ENCODE peak calls at places on chromosome 13, in seven cellular contexts. K is Calu3, R is lower lobe of right lung, P is AG04450, Q is thoracic aorta, J is endothelial cell, G is breast epithelium. E is an unnamed sample.

GRCh38 chr13:106418556-106418955 is 116.9 kb downstream of the EFNB2 start:
- DNase-seq in K (no peak), R (no peak), P (peak), Q (no peak), J (no peak), G (no peak), E (no peak)

GRCh38 chr13:25469179-25469545 is 97.4 kb downstream of the ATP8A2 start:
- DNase-seq in K (no peak), R (no peak), P (no peak), Q (no peak), J (no peak), G (no peak), E (no peak)

GRCh38 chr13:109666656-109667448 is 119.5 kb downstream of the IRS2 start:
- DNase-seq in K (no peak), R (no peak), P (no peak), Q (no peak), J (no peak), G (no peak), E (no peak)

GRCh38 chr13:66847541-66847940 is 382.6 kb downstream of the PCDH9 start:
- DNase-seq in K (no peak), R (no peak), P (no peak), Q (no peak), J (no peak), G (no peak), E (no peak)

GRCh38 chr13:31731923-31732322 is 7.4 kb upstream of the RXFP2 start:
- DNase-seq in K (no peak), R (no peak), P (no peak), Q (no peak), J (no peak), G (no peak), E (no peak)

GRCh38 chr13:60716296-60716695 is 319.3 kb downstream of the TDRD3 start:
- DNase-seq in K (no peak), R (no peak), P (no peak), Q (no peak), J (no peak), G (no peak), E (no peak)

GRCh38 chr13:19605161-19605955 is 28.1 kb upstream of the MPHOSPH8 start:
- DNase-seq in K (no peak), R (no peak), P (no peak), Q (no peak), J (no peak), G (no peak), E (no peak)

GRCh38 chr13:32229443-32229842 is 85.7 kb downstream of the ZAR1L start:
- DNase-seq in K (no peak), R (no peak), P (no peak), Q (no peak), J (no peak), G (no peak), E (no peak)

GRCh38 chr13:28497143-28497876 is 2.4 kb upstream of the FLT1 start:
- DNase-seq in K (no peak), R (no peak), P (no peak), Q (no peak), J (no peak), G (no peak), E (no peak)

GRCh38 chr13:66503890-66504289 is 726.2 kb downstream of the PCDH9 start:
- DNase-seq in K (no peak), R (no peak), P (no peak), Q (no peak), J (no peak), G (no peak), E (no peak)

GRCh38 chr13:113876341-113877148 is 12.7 kb upstream of the GAS6 start:
- DNase-seq in K (no peak), R (no peak), P (no peak), Q (no peak), J (no peak), G (peak), E (no peak)

GRCh38 chr13:99388334-99388923 is 81.2 kb upstream of the GPR183 start:
- DNase-seq in K (no peak), R (no peak), P (no peak), Q (no peak), J (no peak), G (no peak), E (no peak)

GRCh38 chr13:20704459-20705069 is 1.1 kb downstream of the IL17D start:
- DNase-seq in K (no peak), R (no peak), P (no peak), Q (no peak), J (no peak), G (no peak), E (no peak)

GRCh38 chr13:76903544-76904162 is 17.4 kb upstream of the KCTD12 start:
- DNase-seq in K (peak), R (peak), P (peak), Q (no peak), J (peak), G (peak), E (peak)

GRCh38 chr13:37984357-37984756 is 114.8 kb upstream of the TRPC4 start:
- DNase-seq in K (no peak), R (no peak), P (no peak), Q (no peak), J (no peak), G (no peak), E (no peak)

GRCh38 chr13:23375007-23375971 is 58.2 kb downstream of the SACS start:
- DNase-seq in K (peak), R (peak), P (peak), Q (peak), J (peak), G (peak), E (peak)
- TF ChIP-seq CTCF in K (no peak), R (peak), P (no peak), Q (peak), J (peak), G (peak), E (peak)

DNA sequence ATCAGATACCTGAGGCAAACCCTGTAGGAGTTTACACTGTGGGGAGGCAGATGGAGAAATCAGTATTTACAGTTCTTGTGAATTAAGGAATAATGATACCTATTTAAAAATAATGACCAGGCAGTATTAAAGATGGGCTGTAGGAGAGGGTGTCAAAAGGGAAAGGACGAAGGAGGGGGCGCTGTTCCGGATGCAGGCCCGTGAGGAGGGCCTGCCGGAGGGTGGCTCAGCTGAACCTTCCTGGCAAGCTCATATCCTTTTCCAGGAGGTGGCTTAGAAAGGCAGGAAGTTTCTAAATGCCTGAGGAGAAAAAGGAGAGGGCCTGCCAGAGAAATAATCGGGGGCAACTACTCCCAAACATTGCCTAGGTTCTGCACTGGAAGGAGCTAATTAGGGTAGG is 46.6 kb downstream of the MBNL2 start:
- DNase-seq in K (no peak), R (no peak), P (no peak), Q (no peak), J (peak), G (no peak), E (no peak)
- TF ChIP-seq CTCF in K (no peak), R (no peak), P (peak), Q (no peak), J (no peak), G (no peak), E (no peak)

GRCh38 chr13:93496985-93497673 is 270.5 kb downstream of the GPC6 start:
- DNase-seq in K (no peak), R (no peak), P (no peak), Q (no peak), J (no peak), G (no peak), E (no peak)
- TF ChIP-seq CTCF in K (no peak), R (no peak), P (no peak), Q (no peak), J (no peak), G (no peak), E (no peak)

GRCh38 chr13:94433055-94433947 is 46.2 kb downstream of the DCT start:
- DNase-seq in K (no peak), R (no peak), P (no peak), Q (no peak), J (no peak), G (no peak), E (peak)

GRCh38 chr13:94427313-94427712 is 52.2 kb downstream of the DCT start:
- DNase-seq in K (no peak), R (no peak), P (no peak), Q (no peak), J (no peak), G (no peak), E (no peak)

GRCh38 chr13:94431987-94432386 is 47.5 kb downstream of the DCT start:
- DNase-seq in K (no peak), R (no peak), P (no peak), Q (no peak), J (no peak), G (no peak), E (no peak)

GRCh38 chr13:94435604-94436226 is 43.8 kb downstream of the DCT start:
- DNase-seq in K (no peak), R (no peak), P (peak), Q (no peak), J (no peak), G (no peak), E (peak)

GRCh38 chr13:94431569-94431968 is 47.9 kb downstream of the DCT start:
- DNase-seq in K (no peak), R (no peak), P (no peak), Q (no peak), J (no peak), G (no peak), E (no peak)
- TF ChIP-seq CTCF in K (no peak), R (no peak), P (peak), Q (no peak), J (no peak), G (no peak), E (no peak)

DNA sequence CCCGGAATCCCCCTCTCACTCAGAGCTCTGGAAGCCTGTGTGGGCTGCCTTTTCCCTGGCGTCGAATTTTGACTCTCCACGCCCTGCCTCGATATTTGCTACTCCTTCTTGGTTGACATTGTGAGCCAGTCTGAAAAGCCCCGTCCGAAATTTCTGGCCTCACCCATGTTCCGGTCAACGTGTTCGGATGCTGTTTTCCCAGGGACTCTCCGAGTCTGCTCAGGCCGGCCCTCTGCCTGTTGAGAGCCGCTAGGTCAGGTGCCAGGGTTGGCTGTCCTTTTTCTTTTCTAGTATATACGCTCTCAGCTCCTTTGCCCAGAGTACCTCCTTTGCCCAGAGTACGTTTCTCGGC is 6.8 kb upstream of the DGKH start:
- DNase-seq in K (peak), R (peak), P (no peak), Q (peak), J (peak), G (peak), E (peak)
- TF ChIP-seq CTCF in K (no peak), R (peak), P (peak), Q (peak), J (no peak), G (peak), E (peak)

DNA sequence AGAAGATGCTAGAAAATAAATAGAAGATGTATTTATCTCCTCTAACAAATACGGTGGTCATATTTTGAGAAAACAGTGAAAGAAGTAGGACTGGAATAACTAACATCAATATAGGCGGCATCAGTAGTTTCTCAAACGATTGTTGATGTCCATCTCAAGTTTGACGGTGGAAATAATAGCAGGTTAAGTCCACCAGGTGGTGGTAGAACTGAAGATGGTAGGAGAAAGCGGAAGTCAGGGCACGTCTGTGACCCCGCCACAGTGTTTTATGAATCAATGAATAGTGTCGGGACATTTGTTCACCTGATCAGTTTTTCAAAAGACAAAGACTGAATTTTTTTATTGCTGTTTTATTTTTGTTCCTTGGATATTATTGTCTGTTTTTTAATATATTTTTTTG is 706.4 kb upstream of the SLC10A2 start:
- DNase-seq in K (no peak), R (no peak), P (no peak), Q (no peak), J (no peak), G (no peak), E (no peak)
- TF ChIP-seq CTCF in K (no peak), R (no peak), P (no peak), Q (no peak), J (peak), G (no peak), E (no peak)

GRCh38 chr13:43787518-43787891 is 733 bp upstream of the ENOX1 start:
- DNase-seq in K (no peak), R (no peak), P (no peak), Q (no peak), J (no peak), G (no peak), E (no peak)

GRCh38 chr13:43786472-43786765 is 353 bp downstream of the ENOX1 start:
- DNase-seq in K (no peak), R (no peak), P (no peak), Q (no peak), J (no peak), G (no peak), E (no peak)

GRCh38 chr13:43787998-43788397 is 1.2 kb upstream of the ENOX1 start:
- DNase-seq in K (peak), R (no peak), P (no peak), Q (no peak), J (peak), G (no peak), E (peak)

GRCh38 chr13:43785681-43786471 is 896 bp downstream of the ENOX1 start:
- DNase-seq in K (peak), R (peak), P (peak), Q (peak), J (peak), G (peak), E (peak)

GRCh38 chr13:43786766-43787517 is at the start of gene ENOX1:
- DNase-seq in K (peak), R (peak), P (peak), Q (no peak), J (peak), G (no peak), E (peak)
- TF ChIP-seq CTCF in K (no peak), R (no peak), P (peak), Q (no peak), J (peak), G (peak), E (peak)

DNA sequence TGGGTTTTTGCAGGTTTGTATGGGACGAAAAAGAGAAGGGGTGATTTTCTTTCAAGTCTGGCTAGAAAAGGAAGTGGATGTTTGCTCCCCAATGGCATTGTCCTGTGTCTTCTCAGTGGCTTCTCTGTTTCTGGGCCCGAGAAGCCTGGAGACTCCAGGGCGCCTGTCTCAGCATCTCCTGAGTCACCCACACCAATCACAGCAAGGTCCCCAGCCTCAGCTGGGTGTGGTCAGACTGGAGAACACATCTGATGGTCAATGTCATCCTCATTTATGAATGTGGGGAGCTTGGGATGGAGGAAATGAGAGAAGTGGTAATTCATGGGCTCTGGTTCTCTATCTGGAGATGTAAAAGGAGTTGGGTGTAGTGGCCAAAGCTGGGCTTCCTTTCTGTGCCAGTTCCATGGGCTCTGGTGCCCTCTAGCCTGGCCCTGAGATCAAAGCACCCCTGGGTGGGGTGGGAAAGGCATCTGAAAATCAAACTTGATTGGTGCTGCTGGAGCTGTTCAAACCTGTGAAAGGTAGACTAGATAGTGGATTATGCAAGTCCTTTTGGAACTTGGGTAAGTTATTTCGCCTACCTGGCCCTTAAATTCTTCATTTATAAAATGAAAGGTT is 13.4 kb downstream of the RASL11A start:
- DNase-seq in K (peak), R (no peak), P (no peak), Q (no peak), J (no peak), G (no peak), E (no peak)
- TF ChIP-seq CTCF in K (no peak), R (peak), P (peak), Q (peak), J (no peak), G (no peak), E (peak)

DNA sequence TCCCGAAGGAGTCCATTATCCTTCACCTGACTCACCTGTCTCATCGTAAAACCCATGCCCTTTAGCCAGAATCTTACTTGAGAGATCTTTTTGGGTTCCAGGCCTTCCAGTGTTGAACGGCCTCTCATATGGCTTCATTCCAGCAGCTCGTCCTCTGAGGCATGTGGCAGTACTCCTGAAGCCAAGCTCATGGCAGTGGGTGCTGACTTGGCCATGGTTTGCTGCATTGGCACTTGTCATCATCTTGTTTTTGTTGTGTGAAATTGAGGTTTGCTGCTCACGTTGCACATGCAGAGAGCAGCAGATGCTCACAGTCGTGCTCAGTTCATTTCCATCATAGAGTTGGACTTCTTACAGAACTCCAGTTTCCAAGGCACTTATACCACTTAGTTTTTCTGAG is 14.8 kb downstream of the TEX29 start:
- DNase-seq in K (no peak), R (no peak), P (no peak), Q (no peak), J (no peak), G (no peak), E (no peak)
- TF ChIP-seq CTCF in K (no peak), R (no peak), P (no peak), Q (no peak), J (no peak), G (no peak), E (no peak)

GRCh38 chr13:47798906-47799305 is 202.2 kb downstream of the SUCLA2 start:
- DNase-seq in K (no peak), R (no peak), P (no peak), Q (no peak), J (no peak), G (no peak), E (no peak)
- TF ChIP-seq CTCF in K (no peak), R (no peak), P (peak), Q (no peak), J (no peak), G (no peak), E (peak)

E was measured in GM10248.